ENCODE peak calls at places on chromosomes 7 and 10, in five cellular contexts. D, J, M, L and G are unnamed samples.

GRCh38 chr7:73437091-73437490 is 3.5 kb downstream of the FZD9 start:
- DNase-seq in D (no peak), J (no peak), M (no peak), L (no peak), G (no peak)

GRCh38 chr7:106618480-106618879 is 42.5 kb downstream of the CCDC71L start:
- DNase-seq in D (no peak), J (peak; percentile 75), M (no peak), L (peak; percentile 90), G (peak; percentile 71)

GRCh38 chr10:123608047-123608446 is 58.1 kb upstream of the GPR26 start:
- DNase-seq in D (no peak), J (no peak), M (no peak), L (no peak), G (no peak)

GRCh38 chr10:25682203-25682950 is 251.7 kb upstream of the MYO3A start:
- DNase-seq in D (no peak), J (peak; percentile 50), M (no peak), L (peak; percentile 91), G (peak; percentile 42)

GRCh38 chr10:88880287-88881094 is 446 bp downstream of the STAMBPL1 start:
- DNase-seq in D (peak; percentile 65), J (peak; percentile 83), M (peak; percentile 46), L (peak; percentile 92), G (peak; percentile 70)

GRCh38 chr10:133311570-133311969 is 2.9 kb downstream of the ZNF511 start:
- DNase-seq in D (no peak), J (no peak), M (no peak), L (no peak), G (no peak)

GRCh38 chr10:71232089-71232998 is 20.0 kb downstream of the UNC5B start:
- DNase-seq in D (no peak), J (peak; percentile 60), M (no peak), L (peak; percentile 61), G (peak; percentile 53)

GRCh38 chr10:89869180-89869579 is 167.8 kb downstream of the KIF20B start:
- DNase-seq in D (no peak), J (peak; percentile 19), M (no peak), L (peak; percentile 61), G (no peak)

GRCh38 chr7:9097565-9098060 is 664.2 kb downstream of the NXPH1 start:
- DNase-seq in D (no peak), J (peak; percentile 15), M (no peak), L (no peak), G (peak; percentile 10)

GRCh38 chr7:8051373-8051772 is 82.8 kb downstream of the GLCCI1 start:
- DNase-seq in D (no peak), J (no peak), M (no peak), L (no peak), G (no peak)